ENCODE peak calls at places on chromosomes 4 and X, in ten cellular contexts. M is AG20443, Z is HEK293T, P is colonic mucosa, X is fibroblast of pulmonary artery, N is H7, V is cerebellar nuclear complex, F is GM03348, Q is psoas muscle, J is T-cell. H is an unnamed sample.

GRCh38 chrX:25083661-25084060 is 67.9 kb upstream of the ARX start:
- DNase-seq in X (no peak), Z (no peak), F (no peak), M (no peak), P (no peak), V (no peak), N (no peak), J (no peak), Q (no peak), H (no peak)

GRCh38 chr4:4859010-4859798 is at the start of gene MSX1:
- DNase-seq in F (peak), X (peak), M (peak), N (peak), J (no peak), Q (peak), Z (peak), P (peak), V (no peak), H (peak)

GRCh38 chrX:74450803-74451449 is 29.6 kb downstream of the SLC16A2 start:
- DNase-seq in M (peak), V (no peak), P (no peak), F (peak), Z (no peak), X (peak), Q (no peak), N (no peak), J (no peak), H (peak)

GRCh38 chr4:99186029-99186428 is 33.0 kb downstream of the ADH6 start:
- DNase-seq in F (no peak), M (no peak), X (no peak), N (no peak), Q (no peak), P (no peak), Z (no peak), V (no peak), J (no peak), H (no peak)

GRCh38 chr4:150960079-150960478 is 55.0 kb downstream of the LRBA start:
- DNase-seq in Q (no peak), X (peak), Z (peak), F (peak), P (no peak), J (no peak), N (peak), V (no peak), M (peak), H (no peak)

GRCh38 chr4:86834901-86835300 is 14.3 kb downstream of the SLC10A6 start:
- DNase-seq in N (no peak), Z (no peak), P (no peak), V (no peak), X (no peak), M (peak), Q (no peak), J (no peak), F (peak), H (peak)

GRCh38 chr4:21947768-21948346 is 715 bp downstream of the KCNIP4 start:
- DNase-seq in N (peak), J (no peak), Z (no peak), M (no peak), P (no peak), V (no peak), Q (no peak), F (no peak), X (no peak), H (no peak)

GRCh38 chrX:101383679-101384078 is 2.3 kb downstream of the BTK start:
- DNase-seq in V (no peak), F (no peak), Z (no peak), J (no peak), M (no peak), X (no peak), Q (no peak), P (no peak), N (no peak), H (no peak)

GRCh38 chrX:5869786-5870185 is 358.9 kb downstream of the NLGN4X start:
- DNase-seq in Z (no peak), F (no peak), P (no peak), N (no peak), X (no peak), V (no peak), J (no peak), Q (no peak), M (no peak), H (no peak)

GRCh38 chrX:73525928-73526690 is 36.9 kb upstream of the CHIC1 start:
- DNase-seq in Q (no peak), P (no peak), X (no peak), F (no peak), Z (no peak), M (no peak), J (no peak), N (peak), V (no peak), H (no peak)

GRCh38 chrX:9466711-9467110 is 1.9 kb downstream of the TBL1X start:
- DNase-seq in V (no peak), Q (no peak), J (no peak), N (no peak), X (no peak), M (no peak), Z (no peak), P (no peak), F (no peak), H (no peak)

GRCh38 chrX:142001934-142002333 is 98.2 kb downstream of the MAGEC1 start:
- DNase-seq in X (no peak), N (no peak), Q (no peak), F (no peak), J (no peak), P (no peak), Z (no peak), M (no peak), V (no peak), H (no peak)

GRCh38 chr4:152590179-152591031 is 54.5 kb upstream of the FBXW7 start:
- DNase-seq in P (no peak), M (peak), V (no peak), X (peak), F (peak), Q (no peak), N (no peak), J (no peak), Z (peak), H (peak)

GRCh38 chr4:187141101-187141500 is 417.4 kb upstream of the FAT1 start:
- DNase-seq in Q (no peak), F (no peak), J (no peak), X (no peak), M (no peak), N (no peak), Z (no peak), V (no peak), P (no peak), H (peak)

GRCh38 chrX:124348152-124348551 is 1.8 kb downstream of the SH2D1A start:
- DNase-seq in X (no peak), P (no peak), M (no peak), Q (no peak), Z (no peak), V (no peak), F (no peak), J (no peak), N (no peak), H (no peak)

GRCh38 chrX:58025979-58026378 is 115.7 kb upstream of the ZXDA start:
- DNase-seq in J (peak), P (peak), M (peak), N (peak), V (no peak), X (peak), F (peak), Z (peak), Q (no peak), H (no peak)

GRCh38 chr4:180281726-180282125 is 1961.5 kb upstream of the TENM3 start:
- DNase-seq in N (no peak), Q (no peak), M (no peak), J (no peak), X (no peak), Z (no peak), V (no peak), P (no peak), F (no peak), H (no peak)

GRCh38 chr4:188428935-188429334 is 289.7 kb downstream of the TRIML1 start:
- DNase-seq in M (no peak), P (no peak), V (no peak), F (no peak), J (no peak), X (peak), N (peak), Z (no peak), Q (no peak), H (no peak)

GRCh38 chr4:189206953-189207352 is 733.7 kb upstream of the FRG1 start:
- DNase-seq in X (no peak), N (no peak), F (no peak), Q (no peak), P (no peak), Z (no peak), M (no peak), J (no peak), V (no peak), H (no peak)

GRCh38 chrX:8721536-8721935 is 10.4 kb downstream of the ANOS1 start:
- DNase-seq in X (no peak), V (no peak), M (no peak), J (no peak), N (no peak), P (no peak), Z (no peak), F (no peak), Q (no peak), H (no peak)

GRCh38 chr4:133152330-133152791 is 3.3 kb downstream of the PCDH10 start:
- DNase-seq in F (peak), V (no peak), P (no peak), M (peak), Z (no peak), N (no peak), J (no peak), Q (no peak), X (peak), H (peak)

GRCh38 chr4:19945979-19946380 is 305.7 kb upstream of the SLIT2 start:
- DNase-seq in P (no peak), Q (no peak), F (peak), N (no peak), Z (no peak), X (peak), M (peak), V (no peak), J (no peak), H (peak)

GRCh38 chrX:71098302-71098701 is 2.7 kb downstream of the FOXO4 start:
- DNase-seq in P (peak), M (peak), J (peak), Z (peak), V (no peak), N (peak), F (peak), Q (peak), X (peak), H (no peak)

GRCh38 chrX:68989865-68990606 is 161.2 kb downstream of the EFNB1 start:
- DNase-seq in Q (no peak), P (no peak), J (no peak), F (peak), Z (peak), X (peak), V (no peak), M (peak), N (peak), H (peak)

GRCh38 chrX:21985332-21985777 is 44.8 kb downstream of the SMS start:
- DNase-seq in M (peak), N (peak), Z (peak), J (peak), Q (peak), X (peak), V (no peak), F (peak), P (peak), H (peak)

GRCh38 chr4:41600243-41600642 is 62.3 kb downstream of the LIMCH1 start:
- DNase-seq in Z (no peak), F (no peak), M (no peak), J (no peak), V (no peak), Q (no peak), X (peak), N (no peak), P (no peak), H (peak)